ENCODE peak calls at places on chromosomes 4 and X, in seven cellular contexts. One of them, this sample, is unnamed.

GRCh38 chrX:47634871-47635575 is 5.3 kb upstream of the CFP start:
- DNase-seq in NCI-H748 treated with DMSO at 0.1 percent for 48 hours: no peak
- DNase-seq in GM23248: no peak
- DNase-seq in H54: no peak
- DNase-seq in frontal cortex: no peak
- DNase-seq in activated T-cell treated with anti-CD3 and anti-CD28 coated beads for 1 hour: no peak
- DNase-seq in ascending aorta: no peak
- DNase-seq in this sample: no peak

GRCh38 chr4:113686950-113687718 is 74.4 kb downstream of the CAMK2D start:
- DNase-seq in NCI-H748 treated with DMSO at 0.1 percent for 48 hours: no peak
- DNase-seq in GM23248: peak
- DNase-seq in H54: no peak
- DNase-seq in activated T-cell treated with anti-CD3 and anti-CD28 coated beads for 1 hour: no peak
- DNase-seq in frontal cortex: no peak
- DNase-seq in ascending aorta: no peak
- DNase-seq in this sample: no peak

GRCh38 chr4:68373513-68373912 is 23.6 kb upstream of the YTHDC1 start:
- DNase-seq in NCI-H748 treated with DMSO at 0.1 percent for 48 hours: no peak
- DNase-seq in GM23248: peak
- DNase-seq in ascending aorta: peak
- DNase-seq in frontal cortex: peak
- DNase-seq in activated T-cell treated with anti-CD3 and anti-CD28 coated beads for 1 hour: peak
- DNase-seq in H54: peak
- DNase-seq in this sample: no peak

GRCh38 chr4:109303141-109303499 is 662 bp upstream of the COL25A1 start:
- DNase-seq in frontal cortex: no peak
- DNase-seq in NCI-H748 treated with DMSO at 0.1 percent for 48 hours: no peak
- DNase-seq in activated T-cell treated with anti-CD3 and anti-CD28 coated beads for 1 hour: no peak
- DNase-seq in H54: no peak
- DNase-seq in GM23248: peak
- DNase-seq in ascending aorta: peak
- DNase-seq in this sample: no peak

GRCh38 chrX:132483523-132483922 is 5.3 kb downstream of the MBNL3 start:
- DNase-seq in activated T-cell treated with anti-CD3 and anti-CD28 coated beads for 1 hour: no peak
- DNase-seq in GM23248: no peak
- DNase-seq in frontal cortex: no peak
- DNase-seq in NCI-H748 treated with DMSO at 0.1 percent for 48 hours: peak
- DNase-seq in H54: no peak
- DNase-seq in ascending aorta: no peak
- DNase-seq in this sample: no peak

GRCh38 chrX:40439625-40440532 is 140.9 kb upstream of the ATP6AP2 start:
- DNase-seq in activated T-cell treated with anti-CD3 and anti-CD28 coated beads for 1 hour: no peak
- DNase-seq in frontal cortex: no peak
- DNase-seq in H54: no peak
- DNase-seq in ascending aorta: no peak
- DNase-seq in GM23248: no peak
- DNase-seq in NCI-H748 treated with DMSO at 0.1 percent for 48 hours: no peak
- DNase-seq in this sample: no peak

GRCh38 chr4:156293657-156294297 is 340.1 kb upstream of the CTSO start:
- DNase-seq in frontal cortex: no peak
- DNase-seq in H54: no peak
- DNase-seq in ascending aorta: no peak
- DNase-seq in NCI-H748 treated with DMSO at 0.1 percent for 48 hours: peak
- DNase-seq in activated T-cell treated with anti-CD3 and anti-CD28 coated beads for 1 hour: no peak
- DNase-seq in GM23248: peak
- DNase-seq in this sample: peak

GRCh38 chr4:4884611-4885010 is 25.1 kb downstream of the MSX1 start:
- DNase-seq in frontal cortex: no peak
- DNase-seq in NCI-H748 treated with DMSO at 0.1 percent for 48 hours: no peak
- DNase-seq in GM23248: peak
- DNase-seq in H54: no peak
- DNase-seq in activated T-cell treated with anti-CD3 and anti-CD28 coated beads for 1 hour: no peak
- DNase-seq in ascending aorta: no peak
- DNase-seq in this sample: no peak

GRCh38 chr4:72136429-72136828 is 104.6 kb downstream of the NPFFR2 start:
- DNase-seq in NCI-H748 treated with DMSO at 0.1 percent for 48 hours: no peak
- DNase-seq in activated T-cell treated with anti-CD3 and anti-CD28 coated beads for 1 hour: no peak
- DNase-seq in GM23248: no peak
- DNase-seq in frontal cortex: no peak
- DNase-seq in H54: no peak
- DNase-seq in ascending aorta: no peak
- DNase-seq in this sample: no peak

GRCh38 chrX:552496-552895 is 78.1 kb upstream of the SHOX start:
- DNase-seq in GM23248: no peak
- DNase-seq in ascending aorta: peak
- DNase-seq in NCI-H748 treated with DMSO at 0.1 percent for 48 hours: no peak
- DNase-seq in frontal cortex: no peak
- DNase-seq in activated T-cell treated with anti-CD3 and anti-CD28 coated beads for 1 hour: no peak
- DNase-seq in H54: no peak
- DNase-seq in this sample: no peak

GRCh38 chrX:72394518-72395163 is 88.9 kb upstream of the CITED1 start:
- DNase-seq in ascending aorta: no peak
- DNase-seq in activated T-cell treated with anti-CD3 and anti-CD28 coated beads for 1 hour: no peak
- DNase-seq in NCI-H748 treated with DMSO at 0.1 percent for 48 hours: no peak
- DNase-seq in frontal cortex: no peak
- DNase-seq in H54: no peak
- DNase-seq in GM23248: peak
- DNase-seq in this sample: peak

GRCh38 chr4:138910914-138911336 is 104.7 kb upstream of the NOCT start:
- DNase-seq in activated T-cell treated with anti-CD3 and anti-CD28 coated beads for 1 hour: no peak
- DNase-seq in GM23248: peak
- DNase-seq in frontal cortex: peak
- DNase-seq in NCI-H748 treated with DMSO at 0.1 percent for 48 hours: peak
- DNase-seq in ascending aorta: peak
- DNase-seq in H54: peak
- DNase-seq in this sample: peak

GRCh38 chr4:6270691-6271121 is 1.1 kb downstream of the WFS1 start:
- DNase-seq in GM23248: peak
- DNase-seq in ascending aorta: no peak
- DNase-seq in NCI-H748 treated with DMSO at 0.1 percent for 48 hours: no peak
- DNase-seq in H54: peak
- DNase-seq in activated T-cell treated with anti-CD3 and anti-CD28 coated beads for 1 hour: no peak
- DNase-seq in frontal cortex: no peak
- DNase-seq in this sample: no peak

GRCh38 chr4:87067120-87067885 is 132.5 kb downstream of the AFF1 start:
- DNase-seq in frontal cortex: no peak
- DNase-seq in GM23248: no peak
- DNase-seq in NCI-H748 treated with DMSO at 0.1 percent for 48 hours: no peak
- DNase-seq in activated T-cell treated with anti-CD3 and anti-CD28 coated beads for 1 hour: no peak
- DNase-seq in H54: no peak
- DNase-seq in ascending aorta: no peak
- DNase-seq in this sample: no peak

GRCh38 chrX:45011131-45011530 is 138.1 kb downstream of the KDM6A start:
- DNase-seq in ascending aorta: no peak
- DNase-seq in NCI-H748 treated with DMSO at 0.1 percent for 48 hours: no peak
- DNase-seq in GM23248: peak
- DNase-seq in H54: peak
- DNase-seq in frontal cortex: no peak
- DNase-seq in activated T-cell treated with anti-CD3 and anti-CD28 coated beads for 1 hour: no peak
- DNase-seq in this sample: no peak